ENCODE peak calls at places on chromosomes 3 and 15, in seven cellular contexts. Q is activated T-cell treated with anti-CD3 and anti-CD28 coated beads, Interleukin-2, amount 50 U/mL, for 1 hour; B is activated CD4-positive, alpha-beta T cell treated with anti-CD3 and anti-CD28 coated beads for 24 hours; U is HTR-8/SVneo; V is GM04503; M is A673; I is mesothelial cell of epicardium. J is an unnamed sample.

GRCh38 chr3:29871087-29871486 is 590.2 kb downstream of the RBMS3 start:
- DNase-seq in Q (no peak), B (no peak), U (no peak), V (no peak), M (no peak), I (no peak), J (no peak)

GRCh38 chr3:39707314-39707909 is 102.0 kb upstream of the MYRIP start:
- DNase-seq in Q (no peak), B (no peak), U (no peak), V (no peak), M (peak), I (no peak), J (peak)

GRCh38 chr3:14991148-14991742 is 43.9 kb downstream of the NR2C2 start:
- DNase-seq in Q (no peak), B (no peak), U (no peak), V (no peak), M (peak), I (no peak), J (no peak)

GRCh38 chr3:176780766-176781165 is 416.5 kb downstream of the TBL1XR1 start:
- DNase-seq in Q (no peak), B (no peak), U (no peak), V (no peak), M (peak), I (no peak), J (no peak)

GRCh38 chr3:160931474-160931873 is 173.7 kb downstream of the B3GALNT1 start:
- DNase-seq in Q (no peak), B (no peak), U (no peak), V (peak), M (no peak), I (no peak), J (peak)

GRCh38 chr15:57340673-57341259 is 35.5 kb upstream of the CGNL1 start:
- DNase-seq in Q (peak), B (peak), U (peak), V (no peak), M (peak), I (peak), J (no peak)

GRCh38 chr3:197278933-197279332 is 19.5 kb downstream of the DLG1 start:
- DNase-seq in Q (no peak), B (no peak), U (no peak), V (no peak), M (no peak), I (no peak), J (no peak)

GRCh38 chr15:51107612-51108011 is 12.9 kb upstream of the TNFAIP8L3 start:
- DNase-seq in Q (no peak), B (no peak), U (no peak), V (no peak), M (no peak), I (no peak), J (no peak)

GRCh38 chr3:14411988-14412387 is 9.6 kb downstream of the SLC6A6 start:
- DNase-seq in Q (no peak), B (no peak), U (no peak), V (no peak), M (no peak), I (no peak), J (no peak)

GRCh38 chr3:129278970-129279906 is 568 bp downstream of the HMCES start:
- DNase-seq in Q (peak), B (peak), U (peak), V (no peak), M (peak), I (peak), J (no peak)

GRCh38 chr15:29316422-29316821 is 46.8 kb upstream of the NSMCE3 start:
- DNase-seq in Q (no peak), B (no peak), U (no peak), V (no peak), M (no peak), I (no peak), J (no peak)

GRCh38 chr3:71702131-71703024 is 22.8 kb downstream of the EIF4E3 start:
- DNase-seq in Q (no peak), B (no peak), U (no peak), V (no peak), M (peak), I (no peak), J (no peak)

GRCh38 chr15:53210653-53211052 is 420.5 kb upstream of the ONECUT1 start:
- DNase-seq in Q (no peak), B (no peak), U (no peak), V (no peak), M (no peak), I (no peak), J (no peak)

GRCh38 chr15:57432141-57432701 is 55.9 kb downstream of the CGNL1 start:
- DNase-seq in Q (no peak), B (no peak), U (no peak), V (no peak), M (peak), I (no peak), J (no peak)

GRCh38 chr15:85748176-85748575 is 46.5 kb downstream of the KLHL25 start:
- DNase-seq in Q (no peak), B (no peak), U (no peak), V (no peak), M (no peak), I (no peak), J (no peak)

GRCh38 chr3:174156200-174156599 is 702.9 kb upstream of the NAALADL2 start:
- DNase-seq in Q (no peak), B (no peak), U (no peak), V (no peak), M (no peak), I (no peak), J (no peak)

GRCh38 chr15:50134524-50135024 is 15.5 kb upstream of the ATP8B4 start:
- DNase-seq in Q (no peak), B (no peak), U (no peak), V (no peak), M (no peak), I (no peak), J (no peak)

GRCh38 chr15:40104865-40105516 is 3.7 kb downstream of the BMF start:
- DNase-seq in Q (peak), B (peak), U (peak), V (no peak), M (peak), I (peak), J (peak)

GRCh38 chr3:174355505-174355904 is 503.6 kb upstream of the NAALADL2 start:
- DNase-seq in Q (no peak), B (no peak), U (peak), V (no peak), M (peak), I (no peak), J (no peak)

GRCh38 chr3:35954365-35954764 is 315.0 kb downstream of the ARPP21 start:
- DNase-seq in Q (no peak), B (no peak), U (no peak), V (no peak), M (no peak), I (no peak), J (no peak)

GRCh38 chr3:194884649-194885315 is 199.1 kb downstream of the FAM43A start:
- DNase-seq in Q (no peak), B (no peak), U (no peak), V (no peak), M (peak), I (no peak), J (no peak)

GRCh38 chr15:73900129-73900712 is 26.0 kb upstream of the LOXL1 start:
- DNase-seq in Q (no peak), B (no peak), U (no peak), V (peak), M (peak), I (no peak), J (no peak)

GRCh38 chr3:69805491-69805890 is 66.2 kb downstream of the MITF start:
- DNase-seq in Q (no peak), B (no peak), U (no peak), V (no peak), M (no peak), I (no peak), J (no peak)

GRCh38 chr3:69669070-69669469 is 70.2 kb upstream of the MITF start:
- DNase-seq in Q (no peak), B (no peak), U (no peak), V (no peak), M (no peak), I (no peak), J (no peak)

GRCh38 chr15:101055411-101055810 is 136.3 kb downstream of the LRRK1 start:
- DNase-seq in Q (no peak), B (no peak), U (no peak), V (no peak), M (no peak), I (no peak), J (no peak)

GRCh38 chr3:85081191-85081895 is 122.6 kb downstream of the CADM2 start:
- DNase-seq in Q (no peak), B (no peak), U (peak), V (no peak), M (peak), I (no peak), J (no peak)

GRCh38 chr3:45942051-45942825 is 1.0 kb upstream of the CXCR6 start:
- DNase-seq in Q (no peak), B (no peak), U (no peak), V (no peak), M (peak), I (no peak), J (no peak)

GRCh38 chr15:52523192-52523591 is 5.5 kb downstream of the MYO5A start:
- DNase-seq in Q (no peak), B (no peak), U (no peak), V (peak), M (no peak), I (no peak), J (peak)